ENCODE peak calls at places on chromosomes 3 and 15, in eight cellular contexts. E is left colon; Z is activated T-cell treated with anti-CD3 and anti-CD28 coated beads, Interleukin-2, amount 50 U/mL, for 72 hours; J is esophagus squamous epithelium; U is A549; D is activated CD4-positive, CD25-positive, alpha-beta regulatory T cell; C is stimulated activated CD8-positive, alpha-beta memory T cell treated with anti-CD3 and anti-CD28 coated beads, Interleukin-15, amount 100 ng/mL, for 4 hours; L is WTC11. H is an unnamed sample.

GRCh38 chr3:8298021-8298954 is 203.3 kb upstream of the LMCD1 start:
- DNase-seq in D (no peak), J (no peak), L (no peak), Z (no peak), U (no peak), C (no peak), E (no peak), H (no peak)

GRCh38 chr3:171261487-171261886 is 198.7 kb downstream of the TNIK start:
- DNase-seq in U (peak), J (no peak), E (peak), D (no peak), L (no peak), Z (no peak), C (no peak), H (peak)

GRCh38 chr3:182323898-182324297 is 469.4 kb upstream of the ATP11B start:
- DNase-seq in D (no peak), U (no peak), E (no peak), C (no peak), Z (no peak), L (no peak), J (no peak), H (peak)

GRCh38 chr3:15861163-15861562 is 63.4 kb upstream of the ANKRD28 start:
- DNase-seq in C (no peak), Z (no peak), U (no peak), D (no peak), E (no peak), L (no peak), J (no peak), H (no peak)

GRCh38 chr3:52830535-52831258 is at the start of gene ITIH4:
- DNase-seq in L (no peak), E (no peak), U (no peak), J (no peak), Z (no peak), D (no peak), C (no peak), H (no peak)

GRCh38 chr3:174541708-174542107 is 317.4 kb upstream of the NAALADL2 start:
- DNase-seq in Z (no peak), J (no peak), C (no peak), U (no peak), D (no peak), E (no peak), L (no peak), H (no peak)

GRCh38 chr3:62475940-62476339 is 102.6 kb upstream of the FEZF2 start:
- DNase-seq in D (no peak), U (no peak), Z (no peak), E (no peak), J (no peak), L (no peak), C (no peak), H (no peak)

GRCh38 chr15:39593071-39594055 is 12.5 kb downstream of the THBS1 start:
- DNase-seq in L (no peak), E (no peak), Z (no peak), C (no peak), D (no peak), U (no peak), J (no peak), H (peak)

GRCh38 chr3:125585595-125586223 is 9.6 kb downstream of the OSBPL11 start:
- DNase-seq in L (peak), U (peak), C (no peak), J (no peak), Z (peak), E (no peak), D (peak), H (peak)

GRCh38 chr3:177968891-177969290 is 567.3 kb upstream of the KCNMB2 start:
- DNase-seq in C (no peak), D (no peak), U (no peak), Z (no peak), E (no peak), L (no peak), J (no peak), H (peak)

GRCh38 chr3:159761377-159761776 is 227.3 kb upstream of the IL12A start:
- DNase-seq in L (no peak), J (no peak), E (peak), U (no peak), Z (no peak), C (no peak), D (no peak), H (peak)

GRCh38 chr15:77440378-77440999 is 19.8 kb downstream of the HMG20A start:
- DNase-seq in L (no peak), U (no peak), E (no peak), D (no peak), J (no peak), C (no peak), Z (no peak), H (no peak)

GRCh38 chr15:83471307-83471866 is 24.2 kb downstream of the SH3GL3 start:
- DNase-seq in C (no peak), J (no peak), Z (no peak), E (no peak), D (no peak), L (no peak), U (no peak), H (no peak)

H was measured in RCC 7860.